ENCODE peak calls at places on chromosomes 5 and 9, in eight cellular contexts. One of them, this sample, is unnamed.

GRCh38 chr5:141359790-141360426 is at the start of gene PCDHGB2:
- DNase-seq in nephron progenitor cell: no peak
- DNase-seq in psoas muscle: no peak
- DNase-seq in brain microvascular endothelial cell: no peak
- DNase-seq in RWPE2: no peak
- DNase-seq in fibroblast of lung: peak
- DNase-seq in cardiac fibroblast: peak
- DNase-seq in WTC11: peak
- DNase-seq in this sample: no peak

GRCh38 chr9:83154821-83155220 is 91.9 kb upstream of the RASEF start:
- DNase-seq in RWPE2: no peak
- DNase-seq in WTC11: no peak
- DNase-seq in nephron progenitor cell: no peak
- DNase-seq in fibroblast of lung: peak
- DNase-seq in psoas muscle: no peak
- DNase-seq in brain microvascular endothelial cell: peak
- DNase-seq in cardiac fibroblast: no peak
- DNase-seq in this sample: peak

GRCh38 chr9:71762900-71763653 is 5.2 kb downstream of the CEMIP2 start:
- DNase-seq in nephron progenitor cell: no peak
- DNase-seq in RWPE2: no peak
- DNase-seq in psoas muscle: no peak
- DNase-seq in WTC11: no peak
- DNase-seq in brain microvascular endothelial cell: peak
- DNase-seq in cardiac fibroblast: peak
- DNase-seq in fibroblast of lung: peak
- DNase-seq in this sample: no peak

GRCh38 chr9:2227468-2227867 is 212.3 kb downstream of the SMARCA2 start:
- DNase-seq in RWPE2: no peak
- DNase-seq in cardiac fibroblast: peak
- DNase-seq in psoas muscle: no peak
- DNase-seq in nephron progenitor cell: no peak
- DNase-seq in fibroblast of lung: peak
- DNase-seq in WTC11: no peak
- DNase-seq in brain microvascular endothelial cell: no peak
- DNase-seq in this sample: no peak

GRCh38 chr9:134384811-134385479 is 58.7 kb downstream of the RXRA start:
- DNase-seq in nephron progenitor cell: no peak
- DNase-seq in fibroblast of lung: peak
- DNase-seq in psoas muscle: no peak
- DNase-seq in WTC11: no peak
- DNase-seq in cardiac fibroblast: no peak
- DNase-seq in RWPE2: no peak
- DNase-seq in brain microvascular endothelial cell: no peak
- DNase-seq in this sample: no peak

GRCh38 chr5:138955013-138955660 is 80.0 kb upstream of the LRRTM2 start:
- DNase-seq in psoas muscle: peak
- DNase-seq in WTC11: no peak
- DNase-seq in RWPE2: peak
- DNase-seq in brain microvascular endothelial cell: no peak
- DNase-seq in fibroblast of lung: no peak
- DNase-seq in nephron progenitor cell: no peak
- DNase-seq in cardiac fibroblast: no peak
- DNase-seq in this sample: no peak

GRCh38 chr9:97853844-97854695 is 1.0 kb downstream of the FOXE1 start:
- DNase-seq in fibroblast of lung: peak
- DNase-seq in WTC11: peak
- DNase-seq in RWPE2: no peak
- DNase-seq in cardiac fibroblast: no peak
- DNase-seq in psoas muscle: no peak
- DNase-seq in brain microvascular endothelial cell: no peak
- DNase-seq in nephron progenitor cell: peak
- DNase-seq in this sample: no peak

GRCh38 chr9:3532158-3532557 is 6.4 kb upstream of the RFX3 start:
- DNase-seq in brain microvascular endothelial cell: no peak
- DNase-seq in RWPE2: no peak
- DNase-seq in psoas muscle: no peak
- DNase-seq in WTC11: no peak
- DNase-seq in cardiac fibroblast: no peak
- DNase-seq in fibroblast of lung: no peak
- DNase-seq in nephron progenitor cell: no peak
- DNase-seq in this sample: no peak

GRCh38 chr9:135989722-135990467 is 28.7 kb upstream of the UBAC1 start:
- DNase-seq in WTC11: no peak
- DNase-seq in fibroblast of lung: no peak
- DNase-seq in brain microvascular endothelial cell: no peak
- DNase-seq in nephron progenitor cell: no peak
- DNase-seq in RWPE2: no peak
- DNase-seq in cardiac fibroblast: no peak
- DNase-seq in psoas muscle: no peak
- DNase-seq in this sample: no peak

GRCh38 chr9:129568560-129569505 is 52.1 kb downstream of the C9orf50 start:
- DNase-seq in nephron progenitor cell: peak
- DNase-seq in RWPE2: no peak
- DNase-seq in WTC11: peak
- DNase-seq in brain microvascular endothelial cell: no peak
- DNase-seq in psoas muscle: peak
- DNase-seq in cardiac fibroblast: peak
- DNase-seq in fibroblast of lung: peak
- DNase-seq in this sample: no peak

GRCh38 chr9:34349324-34349723 is 20.0 kb downstream of the NUDT2 start:
- DNase-seq in WTC11: no peak
- DNase-seq in nephron progenitor cell: no peak
- DNase-seq in fibroblast of lung: no peak
- DNase-seq in cardiac fibroblast: no peak
- DNase-seq in RWPE2: no peak
- DNase-seq in brain microvascular endothelial cell: no peak
- DNase-seq in psoas muscle: no peak
- DNase-seq in this sample: no peak

GRCh38 chr5:171162602-171163001 is 146.4 kb upstream of the TLX3 start:
- DNase-seq in nephron progenitor cell: peak
- DNase-seq in psoas muscle: no peak
- DNase-seq in brain microvascular endothelial cell: peak
- DNase-seq in cardiac fibroblast: peak
- DNase-seq in WTC11: peak
- DNase-seq in RWPE2: no peak
- DNase-seq in fibroblast of lung: peak
- DNase-seq in this sample: no peak

GRCh38 chr5:142821733-142822487 is 51.7 kb downstream of the ARHGAP26 start:
- DNase-seq in cardiac fibroblast: peak
- DNase-seq in fibroblast of lung: peak
- DNase-seq in brain microvascular endothelial cell: peak
- DNase-seq in RWPE2: no peak
- DNase-seq in psoas muscle: no peak
- DNase-seq in nephron progenitor cell: no peak
- DNase-seq in WTC11: no peak
- DNase-seq in this sample: no peak

GRCh38 chr5:154077692-154078091 is 38.9 kb downstream of the MFAP3 start:
- DNase-seq in RWPE2: no peak
- DNase-seq in nephron progenitor cell: no peak
- DNase-seq in psoas muscle: no peak
- DNase-seq in fibroblast of lung: peak
- DNase-seq in cardiac fibroblast: peak
- DNase-seq in brain microvascular endothelial cell: no peak
- DNase-seq in WTC11: no peak
- DNase-seq in this sample: no peak

GRCh38 chr9:4662108-4662988 is at the start of gene PLPP6:
- DNase-seq in RWPE2: peak
- DNase-seq in psoas muscle: peak
- DNase-seq in WTC11: peak
- DNase-seq in fibroblast of lung: peak
- DNase-seq in cardiac fibroblast: peak
- DNase-seq in nephron progenitor cell: peak
- DNase-seq in brain microvascular endothelial cell: peak
- DNase-seq in this sample: peak
- TF ChIP-seq CTCF in RWPE2: peak
- TF ChIP-seq CTCF in psoas muscle: peak
- TF ChIP-seq CTCF in WTC11: no peak
- TF ChIP-seq CTCF in fibroblast of lung: peak
- TF ChIP-seq CTCF in cardiac fibroblast: peak
- TF ChIP-seq CTCF in nephron progenitor cell: peak
- TF ChIP-seq CTCF in brain microvascular endothelial cell: peak
- TF ChIP-seq CTCF in this sample: peak

DNA sequence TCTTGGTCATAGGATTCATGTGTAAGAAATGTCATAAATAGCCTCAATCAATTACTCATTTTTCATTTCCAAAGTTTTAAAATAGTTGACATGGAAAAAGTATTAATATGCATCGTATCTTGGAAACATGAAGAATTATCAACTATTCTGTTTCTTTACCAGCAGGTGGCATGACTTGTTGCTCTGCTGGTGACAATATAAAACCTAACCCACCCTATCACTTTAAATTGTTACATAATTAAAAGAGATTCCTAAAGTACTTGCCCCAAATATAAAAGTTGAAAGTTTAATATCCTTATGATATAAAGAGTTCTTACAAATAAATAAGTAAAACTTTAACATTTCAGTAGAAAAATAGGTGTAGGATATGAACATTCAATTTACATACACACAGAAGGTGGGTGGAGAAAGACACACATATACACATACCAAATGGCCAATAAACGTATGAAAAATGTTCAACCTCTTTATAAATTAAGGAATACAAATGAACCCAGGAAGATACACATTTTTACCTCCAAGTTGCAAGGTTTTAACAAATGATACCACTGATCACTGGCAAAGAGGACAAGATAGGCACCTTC is 30.6 kb downstream of the MAP1B start:
- DNase-seq in psoas muscle: no peak
- DNase-seq in cardiac fibroblast: no peak
- DNase-seq in fibroblast of lung: no peak
- DNase-seq in brain microvascular endothelial cell: no peak
- DNase-seq in WTC11: no peak
- DNase-seq in nephron progenitor cell: no peak
- DNase-seq in RWPE2: no peak
- DNase-seq in this sample: no peak
- TF ChIP-seq CTCF in psoas muscle: peak
- TF ChIP-seq CTCF in cardiac fibroblast: peak
- TF ChIP-seq CTCF in fibroblast of lung: peak
- TF ChIP-seq CTCF in brain microvascular endothelial cell: peak
- TF ChIP-seq CTCF in WTC11: peak
- TF ChIP-seq CTCF in nephron progenitor cell: peak
- TF ChIP-seq CTCF in RWPE2: peak
- TF ChIP-seq CTCF in this sample: peak

GRCh38 chr5:80140496-80140895 is 105.3 kb downstream of the THBS4 start:
- DNase-seq in nephron progenitor cell: no peak
- DNase-seq in RWPE2: no peak
- DNase-seq in brain microvascular endothelial cell: no peak
- DNase-seq in cardiac fibroblast: no peak
- DNase-seq in fibroblast of lung: no peak
- DNase-seq in psoas muscle: no peak
- DNase-seq in WTC11: no peak
- DNase-seq in this sample: no peak

GRCh38 chr5:80141681-80142080 is 106.5 kb downstream of the THBS4 start:
- DNase-seq in psoas muscle: no peak
- DNase-seq in fibroblast of lung: peak
- DNase-seq in nephron progenitor cell: no peak
- DNase-seq in brain microvascular endothelial cell: no peak
- DNase-seq in WTC11: no peak
- DNase-seq in RWPE2: no peak
- DNase-seq in cardiac fibroblast: peak
- DNase-seq in this sample: no peak

GRCh38 chr5:80142996-80143395 is 107.8 kb downstream of the THBS4 start:
- DNase-seq in psoas muscle: no peak
- DNase-seq in WTC11: no peak
- DNase-seq in RWPE2: no peak
- DNase-seq in brain microvascular endothelial cell: no peak
- DNase-seq in nephron progenitor cell: no peak
- DNase-seq in cardiac fibroblast: no peak
- DNase-seq in fibroblast of lung: no peak
- DNase-seq in this sample: no peak

GRCh38 chr5:80139573-80139972 is 104.4 kb downstream of the THBS4 start:
- DNase-seq in RWPE2: no peak
- DNase-seq in cardiac fibroblast: no peak
- DNase-seq in fibroblast of lung: no peak
- DNase-seq in brain microvascular endothelial cell: no peak
- DNase-seq in nephron progenitor cell: no peak
- DNase-seq in psoas muscle: no peak
- DNase-seq in WTC11: no peak
- DNase-seq in this sample: no peak

GRCh38 chr5:80141147-80141671 is 106.1 kb downstream of the THBS4 start:
- DNase-seq in nephron progenitor cell: peak
- DNase-seq in psoas muscle: peak
- DNase-seq in brain microvascular endothelial cell: peak
- DNase-seq in RWPE2: no peak
- DNase-seq in fibroblast of lung: peak
- DNase-seq in WTC11: peak
- DNase-seq in cardiac fibroblast: peak
- DNase-seq in this sample: no peak
- TF ChIP-seq CTCF in nephron progenitor cell: no peak
- TF ChIP-seq CTCF in psoas muscle: no peak
- TF ChIP-seq CTCF in brain microvascular endothelial cell: no peak
- TF ChIP-seq CTCF in RWPE2: no peak
- TF ChIP-seq CTCF in fibroblast of lung: no peak
- TF ChIP-seq CTCF in WTC11: no peak
- TF ChIP-seq CTCF in cardiac fibroblast: no peak
- TF ChIP-seq CTCF in this sample: no peak

GRCh38 chr9:114317665-114318357 is 5.1 kb upstream of the ORM1 start:
- DNase-seq in WTC11: no peak
- DNase-seq in fibroblast of lung: peak
- DNase-seq in brain microvascular endothelial cell: no peak
- DNase-seq in cardiac fibroblast: peak
- DNase-seq in nephron progenitor cell: no peak
- DNase-seq in RWPE2: peak
- DNase-seq in psoas muscle: no peak
- DNase-seq in this sample: no peak

GRCh38 chr9:114316605-114317230 is 6.2 kb upstream of the ORM1 start:
- DNase-seq in WTC11: no peak
- DNase-seq in cardiac fibroblast: no peak
- DNase-seq in psoas muscle: no peak
- DNase-seq in nephron progenitor cell: no peak
- DNase-seq in fibroblast of lung: peak
- DNase-seq in RWPE2: peak
- DNase-seq in brain microvascular endothelial cell: no peak
- DNase-seq in this sample: no peak

GRCh38 chr9:114315723-114316363 is 7.1 kb upstream of the ORM1 start:
- DNase-seq in WTC11: no peak
- DNase-seq in nephron progenitor cell: no peak
- DNase-seq in psoas muscle: no peak
- DNase-seq in RWPE2: peak
- DNase-seq in brain microvascular endothelial cell: no peak
- DNase-seq in cardiac fibroblast: no peak
- DNase-seq in fibroblast of lung: no peak
- DNase-seq in this sample: no peak

GRCh38 chr9:114319147-114319546 is 3.8 kb upstream of the ORM1 start:
- DNase-seq in fibroblast of lung: no peak
- DNase-seq in WTC11: no peak
- DNase-seq in RWPE2: peak
- DNase-seq in brain microvascular endothelial cell: no peak
- DNase-seq in psoas muscle: no peak
- DNase-seq in cardiac fibroblast: no peak
- DNase-seq in nephron progenitor cell: no peak
- DNase-seq in this sample: no peak

DNA sequence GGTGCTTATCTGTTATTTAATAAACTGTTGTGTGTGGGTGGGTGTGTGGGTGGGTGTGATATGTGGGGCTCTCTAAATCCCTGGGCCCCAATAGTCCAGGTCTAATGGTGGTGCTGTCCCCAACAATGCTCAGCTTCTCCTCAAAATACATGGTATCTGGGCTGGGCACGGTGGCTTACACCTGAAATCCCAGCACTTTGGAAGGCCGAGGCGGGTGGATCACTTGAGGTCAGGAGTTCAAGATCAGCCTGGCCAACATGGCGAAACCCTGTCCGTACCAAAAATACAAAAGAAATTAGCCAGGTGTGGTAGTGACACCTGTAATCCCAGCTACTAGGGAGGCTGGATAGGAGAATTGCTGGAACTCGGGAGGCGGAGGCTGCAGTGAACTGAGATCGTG is 4.5 kb upstream of the ORM1 start:
- DNase-seq in psoas muscle: no peak
- DNase-seq in brain microvascular endothelial cell: no peak
- DNase-seq in nephron progenitor cell: no peak
- DNase-seq in RWPE2: peak
- DNase-seq in fibroblast of lung: no peak
- DNase-seq in cardiac fibroblast: no peak
- DNase-seq in WTC11: no peak
- DNase-seq in this sample: no peak
- TF ChIP-seq CTCF in psoas muscle: no peak
- TF ChIP-seq CTCF in brain microvascular endothelial cell: no peak
- TF ChIP-seq CTCF in nephron progenitor cell: no peak
- TF ChIP-seq CTCF in RWPE2: no peak
- TF ChIP-seq CTCF in fibroblast of lung: no peak
- TF ChIP-seq CTCF in cardiac fibroblast: no peak
- TF ChIP-seq CTCF in WTC11: no peak
- TF ChIP-seq CTCF in this sample: no peak

This sample was measured in astrocyte of the cerebellum.